ENCODE peak calls at places on chromosome 15, in four cellular contexts. U is effector memory CD4-positive, alpha-beta T cell; W is SK-N-SH; G is body of pancreas. O is an unnamed sample.

GRCh38 chr15:73346735-73347312 is 21.9 kb downstream of the HCN4 start:
- DNase-seq in W (no peak), G (peak), U (peak), O (no peak)

GRCh38 chr15:90911906-90912769 is 9.0 kb downstream of the MAN2A2 start:
- DNase-seq in W (no peak), U (no peak), G (no peak), O (no peak)

GRCh38 chr15:40952301-40952900 is 870 bp upstream of the CHAC1 start:
- DNase-seq in G (no peak), W (peak), U (no peak), O (no peak)

GRCh38 chr15:94306700-94307650 is 75.6 kb downstream of the MCTP2 start:
- DNase-seq in W (no peak), G (no peak), U (no peak), O (no peak)

GRCh38 chr15:34370129-34370528 is 3.1 kb upstream of the LPCAT4 start:
- DNase-seq in U (no peak), W (no peak), G (no peak), O (no peak)

GRCh38 chr15:101477851-101478353 is 11.6 kb downstream of the PCSK6 start:
- DNase-seq in U (no peak), W (no peak), G (no peak), O (no peak)

GRCh38 chr15:31390029-31390428 is 63.4 kb downstream of the KLF13 start:
- DNase-seq in W (no peak), G (no peak), U (no peak), O (no peak)

GRCh38 chr15:91308209-91308608 is 208.2 kb downstream of the SV2B start:
- DNase-seq in U (no peak), W (no peak), G (no peak), O (no peak)

GRCh38 chr15:63940956-63941620 is 105.2 kb downstream of the DAPK2 start:
- DNase-seq in W (peak), U (no peak), G (no peak), O (peak)

GRCh38 chr15:74240002-74240568 is 4.0 kb downstream of the CCDC33 start:
- DNase-seq in G (peak), U (no peak), W (peak), O (no peak)

GRCh38 chr15:92984161-92984560 is 84.0 kb downstream of the CHD2 start:
- DNase-seq in G (no peak), W (no peak), U (no peak), O (no peak)

GRCh38 chr15:31516459-31516858 is 189.8 kb downstream of the KLF13 start:
- DNase-seq in W (no peak), G (no peak), U (no peak), O (no peak)

GRCh38 chr15:96038650-96039049 is 291.9 kb upstream of the NR2F2 start:
- DNase-seq in U (no peak), W (no peak), G (no peak), O (no peak)

GRCh38 chr15:68614621-68615035 is 35.8 kb downstream of the CORO2B start:
- DNase-seq in U (no peak), W (no peak), G (no peak), O (peak)

GRCh38 chr15:68354923-68355322 is 77.0 kb downstream of the ITGA11 start:
- DNase-seq in W (no peak), G (no peak), U (no peak), O (no peak)

GRCh38 chr15:25184356-25185155 is 229.8 kb downstream of the SNRPN start:
- DNase-seq in W (no peak), U (no peak), G (peak), O (no peak)

GRCh38 chr15:40279437-40280141 is 3.3 kb downstream of the ANKRD63 start:
- DNase-seq in U (peak), W (peak), G (peak), O (peak)

GRCh38 chr15:78873796-78874761 is 1.4 kb downstream of the MORF4L1 start:
- DNase-seq in G (no peak), W (no peak), U (peak), O (no peak)

GRCh38 chr15:40594429-40594836 is 384 bp downstream of the KNL1 start:
- DNase-seq in U (no peak), W (peak), G (peak), O (peak)

GRCh38 chr15:71685420-71685993 is 124.8 kb upstream of the NR2E3 start:
- DNase-seq in G (no peak), U (no peak), W (no peak), O (no peak)

GRCh38 chr15:95160316-95160715 is 929.0 kb downstream of the MCTP2 start:
- DNase-seq in G (no peak), U (no peak), W (no peak), O (no peak)

GRCh38 chr15:25783607-25784131 is 79.5 kb downstream of the ATP10A start:
- DNase-seq in U (no peak), W (no peak), G (no peak), O (peak)

GRCh38 chr15:29226431-29227216 is 43.0 kb downstream of the NSMCE3 start:
- DNase-seq in W (peak), U (no peak), G (no peak), O (no peak)

GRCh38 chr15:76346666-76347506 is 10.3 kb downstream of the ISL2 start:
- DNase-seq in G (no peak), W (peak), U (no peak), O (peak)

GRCh38 chr15:74441248-74441939 is 7.6 kb upstream of the SEMA7A start:
- DNase-seq in W (no peak), G (no peak), U (no peak), O (no peak)

GRCh38 chr15:47514251-47514652 is 203.1 kb upstream of the SEMA6D start:
- DNase-seq in G (no peak), U (no peak), W (no peak), O (no peak)

GRCh38 chr15:40937762-40938529 is 8.8 kb downstream of the DLL4 start:
- DNase-seq in U (no peak), W (peak), G (no peak), O (no peak)

GRCh38 chr15:73538563-73539211 is 94.5 kb downstream of the NPTN start:
- DNase-seq in W (no peak), U (no peak), G (no peak), O (no peak)

GRCh38 chr15:65789759-65790158 is 2.3 kb downstream of the DENND4A start:
- DNase-seq in G (no peak), U (no peak), W (no peak), O (no peak)

GRCh38 chr15:64507293-64507802 is 47.0 kb downstream of the ZNF609 start:
- DNase-seq in U (no peak), W (peak), G (peak), O (peak)

DNA sequence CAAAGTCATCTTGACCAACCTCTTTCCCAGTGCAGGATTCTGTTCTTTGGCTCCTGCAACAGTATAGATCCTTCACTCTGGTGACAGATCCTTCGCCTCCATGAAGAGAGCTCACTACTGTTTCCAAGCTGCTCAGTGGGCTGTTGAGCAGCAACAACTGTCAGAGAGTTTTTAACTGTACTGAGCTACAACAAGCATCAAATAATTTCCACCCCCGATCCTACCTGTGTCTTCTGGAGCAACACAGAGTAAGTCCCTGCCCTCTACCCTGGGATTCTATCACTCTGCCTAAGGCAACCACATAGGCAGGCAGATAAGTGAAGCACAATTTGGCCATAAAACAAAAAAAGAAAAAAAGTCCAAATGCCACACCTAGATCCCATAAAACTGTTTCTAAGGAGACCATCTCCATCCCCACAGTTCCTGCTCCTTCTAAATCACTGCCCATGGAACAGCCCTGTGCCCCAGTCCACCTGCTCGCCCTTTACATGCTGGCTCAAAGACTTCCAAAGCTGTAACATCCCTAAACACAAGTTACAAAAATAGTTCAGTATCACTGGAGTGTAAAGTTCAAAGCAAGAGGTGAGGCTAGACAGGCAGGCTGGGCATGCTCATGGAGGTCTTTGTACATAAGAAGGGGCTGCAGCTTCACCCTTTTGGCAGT is 37.8 kb upstream of the ANPEP start:
- DNase-seq in G (no peak), U (no peak), W (no peak), O (no peak)
- H3K27ac ChIP-seq in G (peak), U (no peak), W (peak), O (no peak)

GRCh38 chr15:100043732-100044131 is 298.0 kb downstream of the ADAMTS17 start:
- DNase-seq in G (no peak), U (no peak), W (no peak), O (no peak)
- H3K4me3 ChIP-seq in G (no peak), U (no peak), W (no peak), O (no peak)

DNA sequence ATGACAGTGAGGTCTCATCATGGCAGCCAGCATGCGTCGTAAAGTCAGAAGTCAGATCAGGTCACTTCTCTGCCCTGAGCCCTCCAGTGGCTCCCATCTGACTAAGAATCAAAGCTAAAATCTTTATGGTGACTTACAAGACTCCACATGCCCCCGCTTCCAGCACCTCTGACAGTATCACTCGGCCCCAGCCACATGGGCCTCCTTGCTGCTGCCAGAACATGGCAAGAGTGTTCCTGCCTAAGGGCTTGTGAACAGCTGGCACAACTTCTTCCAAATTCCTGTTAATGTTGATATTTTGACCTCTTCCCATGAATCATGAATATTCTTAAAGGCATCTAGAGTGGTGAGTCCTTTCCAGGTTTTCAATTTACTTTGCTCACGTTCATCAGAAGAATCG is 20.5 kb downstream of the POLR2M start:
- DNase-seq in G (no peak), W (no peak), U (no peak), O (no peak)
- H3K27ac ChIP-seq in G (no peak), W (no peak), U (no peak), O (no peak)

DNA sequence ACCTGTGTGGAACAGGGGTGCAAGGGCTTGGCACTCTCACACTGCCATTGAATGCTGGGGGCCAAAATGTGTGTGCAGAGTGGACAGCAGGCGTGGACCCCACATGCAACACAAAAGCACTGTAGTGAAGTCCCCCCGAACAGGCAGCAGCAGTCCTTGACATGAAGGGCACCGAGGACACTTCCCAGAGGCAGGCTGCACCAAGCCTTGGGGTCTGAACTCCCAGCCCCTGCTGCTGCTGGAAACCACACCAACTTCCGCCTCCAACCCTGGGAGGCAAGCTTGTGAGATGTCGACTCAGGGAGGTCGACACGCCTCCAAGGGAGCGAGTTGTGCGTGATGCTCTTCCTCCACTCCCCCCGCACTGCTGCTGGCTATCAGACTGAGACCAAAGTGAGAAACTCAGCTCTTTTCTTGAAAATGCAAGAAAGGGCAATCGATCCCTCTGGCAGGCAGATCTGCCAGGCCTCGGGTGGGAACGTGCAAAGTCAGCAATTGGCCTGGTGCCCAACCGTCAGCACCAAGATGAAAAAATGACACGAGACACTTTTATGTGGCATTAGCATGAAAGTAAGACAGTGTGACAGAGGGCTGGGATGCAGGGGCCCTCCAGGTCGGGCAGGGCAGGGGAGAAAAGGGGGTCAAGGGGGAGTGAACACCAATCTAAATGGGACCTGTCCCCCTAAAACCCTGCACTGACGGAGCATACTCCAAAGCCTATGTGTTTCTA is 43.6 kb downstream of the WHAMM start:
- DNase-seq in U (no peak), W (no peak), G (no peak), O (no peak)
- H3K4me3 ChIP-seq in U (no peak), W (no peak), G (no peak), O (no peak)

DNA sequence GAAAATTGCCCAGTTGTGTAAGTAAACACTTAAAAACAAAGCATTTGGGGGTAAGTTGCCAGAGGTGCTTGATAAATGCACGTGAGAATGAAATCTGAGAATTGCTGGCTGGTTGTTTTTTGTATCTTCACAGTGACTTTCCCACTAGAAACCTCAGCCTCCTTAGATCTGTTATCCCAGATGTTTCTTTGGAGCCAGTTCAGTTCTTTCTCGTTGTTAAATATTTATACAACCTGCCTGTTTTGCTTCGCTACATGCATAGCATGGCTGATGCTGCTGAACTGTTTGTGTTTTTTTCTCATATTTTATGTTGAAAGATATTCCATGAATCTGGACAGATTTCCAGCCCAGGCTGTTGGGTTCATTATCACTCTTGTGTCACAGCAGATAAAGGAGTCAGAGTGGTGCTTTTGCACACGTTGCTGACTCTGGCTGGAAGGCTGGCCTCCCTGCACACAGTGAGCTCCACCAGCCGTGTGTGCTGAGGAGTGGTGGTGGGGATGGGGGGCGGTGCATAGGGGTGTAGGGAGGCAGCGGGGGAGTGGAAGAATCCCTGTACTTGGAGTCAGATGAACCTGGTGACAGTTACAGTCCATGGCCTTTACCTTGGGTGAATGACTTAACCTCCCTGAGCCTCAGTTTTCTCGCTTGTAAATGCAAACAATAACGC is 80.3 kb downstream of the ARNT2 start:
- DNase-seq in U (no peak), G (no peak), W (no peak), O (no peak)
- H3K27ac ChIP-seq in U (no peak), G (no peak), W (no peak), O (no peak)

GRCh38 chr15:51669381-51669780 is 11.9 kb upstream of the SCG3 start:
- DNase-seq in W (no peak), U (no peak), G (no peak), O (no peak)
- H3K4me3 ChIP-seq in W (no peak), U (no peak), G (no peak), O (no peak)

DNA sequence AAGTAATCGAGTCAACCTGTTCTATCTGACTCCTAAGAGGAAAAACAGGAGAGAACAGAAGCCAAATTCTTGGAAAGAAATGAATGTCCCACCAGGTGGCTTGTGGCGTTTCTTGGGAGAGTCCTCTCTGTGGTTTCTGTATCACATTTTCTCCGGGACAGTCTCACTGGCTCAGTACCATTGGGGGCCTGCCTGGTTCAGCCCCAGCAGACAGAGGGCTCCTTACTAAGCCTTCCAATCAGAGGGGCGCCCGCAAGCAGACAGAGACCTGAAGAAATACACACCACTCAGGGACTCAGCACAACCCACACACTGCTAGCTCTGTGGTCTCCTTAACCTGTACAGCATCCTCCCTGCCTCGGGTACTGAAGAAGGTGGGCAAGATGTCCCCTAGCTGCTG is 302.1 kb downstream of the TLE3 start:
- DNase-seq in U (no peak), G (no peak), W (no peak), O (no peak)
- H3K27ac ChIP-seq in U (no peak), G (peak), W (no peak), O (no peak)